ENCODE peak calls at places on chromosomes 6 and 20, in seven cellular contexts. One of them, this sample, is unnamed.

GRCh38 chr6:150334790-150335783 is 33.7 kb upstream of the IYD start:
- DNase-seq in GDM1: no peak
- DNase-seq in GM12864: peak
- DNase-seq in stimulated activated CD8-positive, alpha-beta memory T cell treated with anti-CD3 and anti-CD28 coated beads, Interleukin-12 subunit alpha, Interleukin-12 subunit beta, amount 100 ng/mL, for 4 hours: no peak
- DNase-seq in HTR-8/SVneo: peak
- DNase-seq in GF-D8: no peak
- DNase-seq in IMR-90: peak
- DNase-seq in this sample: no peak

GRCh38 chr20:17971571-17972013 is 2.8 kb downstream of the MGME1 start:
- DNase-seq in HTR-8/SVneo: peak
- DNase-seq in stimulated activated CD8-positive, alpha-beta memory T cell treated with anti-CD3 and anti-CD28 coated beads, Interleukin-12 subunit alpha, Interleukin-12 subunit beta, amount 100 ng/mL, for 4 hours: no peak
- DNase-seq in GF-D8: no peak
- DNase-seq in GDM1: no peak
- DNase-seq in GM12864: no peak
- DNase-seq in IMR-90: peak
- DNase-seq in this sample: no peak

GRCh38 chr6:4281341-4282293 is 146.2 kb upstream of the ECI2 start:
- DNase-seq in HTR-8/SVneo: no peak
- DNase-seq in IMR-90: peak
- DNase-seq in GM12864: peak
- DNase-seq in GF-D8: no peak
- DNase-seq in stimulated activated CD8-positive, alpha-beta memory T cell treated with anti-CD3 and anti-CD28 coated beads, Interleukin-12 subunit alpha, Interleukin-12 subunit beta, amount 100 ng/mL, for 4 hours: no peak
- DNase-seq in GDM1: no peak
- DNase-seq in this sample: no peak

GRCh38 chr20:35891375-35891774 is 62.9 kb downstream of the SCAND1 start:
- DNase-seq in IMR-90: peak
- DNase-seq in GF-D8: no peak
- DNase-seq in HTR-8/SVneo: no peak
- DNase-seq in GM12864: no peak
- DNase-seq in GDM1: no peak
- DNase-seq in stimulated activated CD8-positive, alpha-beta memory T cell treated with anti-CD3 and anti-CD28 coated beads, Interleukin-12 subunit alpha, Interleukin-12 subunit beta, amount 100 ng/mL, for 4 hours: no peak
- DNase-seq in this sample: no peak

GRCh38 chr20:54464003-54464402 is 11.4 kb upstream of the DOK5 start:
- DNase-seq in stimulated activated CD8-positive, alpha-beta memory T cell treated with anti-CD3 and anti-CD28 coated beads, Interleukin-12 subunit alpha, Interleukin-12 subunit beta, amount 100 ng/mL, for 4 hours: no peak
- DNase-seq in IMR-90: no peak
- DNase-seq in HTR-8/SVneo: no peak
- DNase-seq in GDM1: no peak
- DNase-seq in GM12864: no peak
- DNase-seq in GF-D8: no peak
- DNase-seq in this sample: no peak

GRCh38 chr6:90388395-90388794 is 91.8 kb upstream of the BACH2 start:
- DNase-seq in stimulated activated CD8-positive, alpha-beta memory T cell treated with anti-CD3 and anti-CD28 coated beads, Interleukin-12 subunit alpha, Interleukin-12 subunit beta, amount 100 ng/mL, for 4 hours: no peak
- DNase-seq in HTR-8/SVneo: no peak
- DNase-seq in GF-D8: no peak
- DNase-seq in GM12864: no peak
- DNase-seq in IMR-90: no peak
- DNase-seq in GDM1: no peak
- DNase-seq in this sample: no peak

GRCh38 chr6:3382399-3383279 is 74.2 kb downstream of the SLC22A23 start:
- DNase-seq in GDM1: no peak
- DNase-seq in HTR-8/SVneo: no peak
- DNase-seq in GM12864: no peak
- DNase-seq in IMR-90: peak
- DNase-seq in GF-D8: no peak
- DNase-seq in stimulated activated CD8-positive, alpha-beta memory T cell treated with anti-CD3 and anti-CD28 coated beads, Interleukin-12 subunit alpha, Interleukin-12 subunit beta, amount 100 ng/mL, for 4 hours: no peak
- DNase-seq in this sample: no peak

GRCh38 chr6:16006681-16007080 is 122.2 kb upstream of the MYLIP start:
- DNase-seq in GDM1: no peak
- DNase-seq in stimulated activated CD8-positive, alpha-beta memory T cell treated with anti-CD3 and anti-CD28 coated beads, Interleukin-12 subunit alpha, Interleukin-12 subunit beta, amount 100 ng/mL, for 4 hours: no peak
- DNase-seq in IMR-90: no peak
- DNase-seq in HTR-8/SVneo: no peak
- DNase-seq in GM12864: no peak
- DNase-seq in GF-D8: no peak
- DNase-seq in this sample: no peak

GRCh38 chr20:12970372-12970821 is 38.4 kb upstream of the SPTLC3 start:
- DNase-seq in stimulated activated CD8-positive, alpha-beta memory T cell treated with anti-CD3 and anti-CD28 coated beads, Interleukin-12 subunit alpha, Interleukin-12 subunit beta, amount 100 ng/mL, for 4 hours: no peak
- DNase-seq in GM12864: peak
- DNase-seq in IMR-90: peak
- DNase-seq in HTR-8/SVneo: no peak
- DNase-seq in GDM1: no peak
- DNase-seq in GF-D8: no peak
- DNase-seq in this sample: no peak

GRCh38 chr20:62787329-62787728 is 8.9 kb upstream of the MRGBP start:
- DNase-seq in IMR-90: no peak
- DNase-seq in GF-D8: no peak
- DNase-seq in HTR-8/SVneo: no peak
- DNase-seq in GDM1: peak
- DNase-seq in GM12864: no peak
- DNase-seq in stimulated activated CD8-positive, alpha-beta memory T cell treated with anti-CD3 and anti-CD28 coated beads, Interleukin-12 subunit alpha, Interleukin-12 subunit beta, amount 100 ng/mL, for 4 hours: no peak
- DNase-seq in this sample: no peak

GRCh38 chr6:98970469-98970868 is 22.7 kb upstream of the FBXL4 start:
- DNase-seq in IMR-90: no peak
- DNase-seq in GF-D8: no peak
- DNase-seq in GDM1: no peak
- DNase-seq in HTR-8/SVneo: no peak
- DNase-seq in stimulated activated CD8-positive, alpha-beta memory T cell treated with anti-CD3 and anti-CD28 coated beads, Interleukin-12 subunit alpha, Interleukin-12 subunit beta, amount 100 ng/mL, for 4 hours: no peak
- DNase-seq in GM12864: no peak
- DNase-seq in this sample: no peak

GRCh38 chr6:71419954-71420692 is 131.5 kb downstream of the OGFRL1 start:
- DNase-seq in GF-D8: no peak
- DNase-seq in HTR-8/SVneo: no peak
- DNase-seq in GDM1: no peak
- DNase-seq in stimulated activated CD8-positive, alpha-beta memory T cell treated with anti-CD3 and anti-CD28 coated beads, Interleukin-12 subunit alpha, Interleukin-12 subunit beta, amount 100 ng/mL, for 4 hours: no peak
- DNase-seq in IMR-90: peak
- DNase-seq in GM12864: no peak
- DNase-seq in this sample: no peak

GRCh38 chr20:258963-259362 is 1.4 kb downstream of the DEFB132 start:
- DNase-seq in IMR-90: peak
- DNase-seq in GM12864: no peak
- DNase-seq in GF-D8: no peak
- DNase-seq in stimulated activated CD8-positive, alpha-beta memory T cell treated with anti-CD3 and anti-CD28 coated beads, Interleukin-12 subunit alpha, Interleukin-12 subunit beta, amount 100 ng/mL, for 4 hours: no peak
- DNase-seq in HTR-8/SVneo: peak
- DNase-seq in GDM1: peak
- DNase-seq in this sample: no peak

GRCh38 chr20:2872304-2873009 is 824 bp upstream of the PTPRA start:
- DNase-seq in GDM1: no peak
- DNase-seq in IMR-90: peak
- DNase-seq in HTR-8/SVneo: peak
- DNase-seq in GM12864: no peak
- DNase-seq in GF-D8: peak
- DNase-seq in stimulated activated CD8-positive, alpha-beta memory T cell treated with anti-CD3 and anti-CD28 coated beads, Interleukin-12 subunit alpha, Interleukin-12 subunit beta, amount 100 ng/mL, for 4 hours: peak
- DNase-seq in this sample: peak

GRCh38 chr20:38260025-38260377 is 534 bp downstream of the KIAA1755 start:
- DNase-seq in GDM1: no peak
- DNase-seq in stimulated activated CD8-positive, alpha-beta memory T cell treated with anti-CD3 and anti-CD28 coated beads, Interleukin-12 subunit alpha, Interleukin-12 subunit beta, amount 100 ng/mL, for 4 hours: no peak
- DNase-seq in GF-D8: no peak
- DNase-seq in HTR-8/SVneo: no peak
- DNase-seq in IMR-90: no peak
- DNase-seq in GM12864: no peak
- DNase-seq in this sample: no peak

GRCh38 chr20:64101731-64102621 is 5.4 kb downstream of the NPBWR2 start:
- DNase-seq in HTR-8/SVneo: peak
- DNase-seq in GM12864: no peak
- DNase-seq in GDM1: peak
- DNase-seq in stimulated activated CD8-positive, alpha-beta memory T cell treated with anti-CD3 and anti-CD28 coated beads, Interleukin-12 subunit alpha, Interleukin-12 subunit beta, amount 100 ng/mL, for 4 hours: no peak
- DNase-seq in IMR-90: no peak
- DNase-seq in GF-D8: no peak
- DNase-seq in this sample: no peak

GRCh38 chr6:26475823-26476729 is 18.3 kb downstream of the BTN2A1 start:
- DNase-seq in IMR-90: peak
- DNase-seq in GDM1: no peak
- DNase-seq in HTR-8/SVneo: no peak
- DNase-seq in GF-D8: no peak
- DNase-seq in GM12864: no peak
- DNase-seq in stimulated activated CD8-positive, alpha-beta memory T cell treated with anti-CD3 and anti-CD28 coated beads, Interleukin-12 subunit alpha, Interleukin-12 subunit beta, amount 100 ng/mL, for 4 hours: no peak
- DNase-seq in this sample: no peak

GRCh38 chr20:25525857-25526256 is 59.5 kb downstream of the NINL start:
- DNase-seq in GF-D8: no peak
- DNase-seq in HTR-8/SVneo: peak
- DNase-seq in stimulated activated CD8-positive, alpha-beta memory T cell treated with anti-CD3 and anti-CD28 coated beads, Interleukin-12 subunit alpha, Interleukin-12 subunit beta, amount 100 ng/mL, for 4 hours: no peak
- DNase-seq in GDM1: no peak
- DNase-seq in GM12864: no peak
- DNase-seq in IMR-90: peak
- DNase-seq in this sample: no peak

GRCh38 chr6:89843070-89843469 is 13.4 kb downstream of the CASP8AP2 start:
- DNase-seq in IMR-90: peak
- DNase-seq in GM12864: no peak
- DNase-seq in GDM1: no peak
- DNase-seq in GF-D8: no peak
- DNase-seq in HTR-8/SVneo: no peak
- DNase-seq in stimulated activated CD8-positive, alpha-beta memory T cell treated with anti-CD3 and anti-CD28 coated beads, Interleukin-12 subunit alpha, Interleukin-12 subunit beta, amount 100 ng/mL, for 4 hours: no peak
- DNase-seq in this sample: no peak

GRCh38 chr20:63064745-63065711 is 58.3 kb upstream of the BHLHE23 start:
- DNase-seq in HTR-8/SVneo: no peak
- DNase-seq in stimulated activated CD8-positive, alpha-beta memory T cell treated with anti-CD3 and anti-CD28 coated beads, Interleukin-12 subunit alpha, Interleukin-12 subunit beta, amount 100 ng/mL, for 4 hours: no peak
- DNase-seq in GDM1: no peak
- DNase-seq in IMR-90: no peak
- DNase-seq in GM12864: no peak
- DNase-seq in GF-D8: no peak
- DNase-seq in this sample: no peak

GRCh38 chr20:11229772-11230171 is 556.0 kb upstream of the JAG1 start:
- DNase-seq in IMR-90: peak
- DNase-seq in HTR-8/SVneo: peak
- DNase-seq in GDM1: no peak
- DNase-seq in GF-D8: no peak
- DNase-seq in GM12864: no peak
- DNase-seq in stimulated activated CD8-positive, alpha-beta memory T cell treated with anti-CD3 and anti-CD28 coated beads, Interleukin-12 subunit alpha, Interleukin-12 subunit beta, amount 100 ng/mL, for 4 hours: no peak
- DNase-seq in this sample: no peak

GRCh38 chr20:18613553-18613952 is 25.7 kb downstream of the DTD1 start:
- DNase-seq in IMR-90: peak
- DNase-seq in stimulated activated CD8-positive, alpha-beta memory T cell treated with anti-CD3 and anti-CD28 coated beads, Interleukin-12 subunit alpha, Interleukin-12 subunit beta, amount 100 ng/mL, for 4 hours: no peak
- DNase-seq in HTR-8/SVneo: no peak
- DNase-seq in GM12864: no peak
- DNase-seq in GF-D8: no peak
- DNase-seq in GDM1: no peak
- DNase-seq in this sample: no peak

GRCh38 chr6:28353981-28354676 is 4.4 kb downstream of the ZKSCAN3 start:
- DNase-seq in GM12864: no peak
- DNase-seq in GF-D8: no peak
- DNase-seq in GDM1: no peak
- DNase-seq in stimulated activated CD8-positive, alpha-beta memory T cell treated with anti-CD3 and anti-CD28 coated beads, Interleukin-12 subunit alpha, Interleukin-12 subunit beta, amount 100 ng/mL, for 4 hours: no peak
- DNase-seq in IMR-90: peak
- DNase-seq in HTR-8/SVneo: no peak
- DNase-seq in this sample: no peak

GRCh38 chr6:39370021-39370420 is 47.5 kb upstream of the KCNK16 start:
- DNase-seq in stimulated activated CD8-positive, alpha-beta memory T cell treated with anti-CD3 and anti-CD28 coated beads, Interleukin-12 subunit alpha, Interleukin-12 subunit beta, amount 100 ng/mL, for 4 hours: no peak
- DNase-seq in GM12864: no peak
- DNase-seq in GDM1: no peak
- DNase-seq in HTR-8/SVneo: no peak
- DNase-seq in IMR-90: no peak
- DNase-seq in GF-D8: no peak
- DNase-seq in this sample: no peak

GRCh38 chr6:170067257-170067656 is 223.6 kb downstream of the DLL1 start:
- DNase-seq in HTR-8/SVneo: no peak
- DNase-seq in GDM1: no peak
- DNase-seq in GF-D8: no peak
- DNase-seq in IMR-90: no peak
- DNase-seq in GM12864: no peak
- DNase-seq in stimulated activated CD8-positive, alpha-beta memory T cell treated with anti-CD3 and anti-CD28 coated beads, Interleukin-12 subunit alpha, Interleukin-12 subunit beta, amount 100 ng/mL, for 4 hours: no peak
- DNase-seq in this sample: no peak

GRCh38 chr6:3540253-3540820 is 83.5 kb upstream of the SLC22A23 start:
- DNase-seq in stimulated activated CD8-positive, alpha-beta memory T cell treated with anti-CD3 and anti-CD28 coated beads, Interleukin-12 subunit alpha, Interleukin-12 subunit beta, amount 100 ng/mL, for 4 hours: no peak
- DNase-seq in HTR-8/SVneo: no peak
- DNase-seq in GF-D8: no peak
- DNase-seq in GM12864: no peak
- DNase-seq in IMR-90: no peak
- DNase-seq in GDM1: no peak
- DNase-seq in this sample: no peak

GRCh38 chr6:42028234-42029061 is 21.9 kb upstream of the TAF8 start:
- DNase-seq in GF-D8: peak
- DNase-seq in HTR-8/SVneo: peak
- DNase-seq in GM12864: no peak
- DNase-seq in GDM1: peak
- DNase-seq in stimulated activated CD8-positive, alpha-beta memory T cell treated with anti-CD3 and anti-CD28 coated beads, Interleukin-12 subunit alpha, Interleukin-12 subunit beta, amount 100 ng/mL, for 4 hours: no peak
- DNase-seq in IMR-90: peak
- DNase-seq in this sample: no peak

GRCh38 chr6:161674930-161675523 is 401.2 kb upstream of the AGPAT4 start:
- DNase-seq in stimulated activated CD8-positive, alpha-beta memory T cell treated with anti-CD3 and anti-CD28 coated beads, Interleukin-12 subunit alpha, Interleukin-12 subunit beta, amount 100 ng/mL, for 4 hours: no peak
- DNase-seq in GDM1: no peak
- DNase-seq in HTR-8/SVneo: no peak
- DNase-seq in GM12864: no peak
- DNase-seq in GF-D8: no peak
- DNase-seq in IMR-90: no peak
- DNase-seq in this sample: no peak

GRCh38 chr6:43939281-43940070 is 169.5 kb downstream of the VEGFA start:
- DNase-seq in IMR-90: no peak
- DNase-seq in GM12864: no peak
- DNase-seq in GDM1: peak
- DNase-seq in GF-D8: no peak
- DNase-seq in stimulated activated CD8-positive, alpha-beta memory T cell treated with anti-CD3 and anti-CD28 coated beads, Interleukin-12 subunit alpha, Interleukin-12 subunit beta, amount 100 ng/mL, for 4 hours: no peak
- DNase-seq in HTR-8/SVneo: no peak
- DNase-seq in this sample: no peak

GRCh38 chr6:47414517-47415167 is 62.9 kb upstream of the CD2AP start:
- DNase-seq in GDM1: no peak
- DNase-seq in GF-D8: no peak
- DNase-seq in stimulated activated CD8-positive, alpha-beta memory T cell treated with anti-CD3 and anti-CD28 coated beads, Interleukin-12 subunit alpha, Interleukin-12 subunit beta, amount 100 ng/mL, for 4 hours: no peak
- DNase-seq in IMR-90: peak
- DNase-seq in HTR-8/SVneo: no peak
- DNase-seq in GM12864: peak
- DNase-seq in this sample: no peak

GRCh38 chr6:170088349-170088951 is 202.4 kb downstream of the DLL1 start:
- DNase-seq in stimulated activated CD8-positive, alpha-beta memory T cell treated with anti-CD3 and anti-CD28 coated beads, Interleukin-12 subunit alpha, Interleukin-12 subunit beta, amount 100 ng/mL, for 4 hours: no peak
- DNase-seq in GDM1: no peak
- DNase-seq in GM12864: no peak
- DNase-seq in IMR-90: no peak
- DNase-seq in HTR-8/SVneo: no peak
- DNase-seq in GF-D8: no peak
- DNase-seq in this sample: no peak

GRCh38 chr20:17657079-17657825 is 24.8 kb downstream of the RRBP1 start:
- DNase-seq in HTR-8/SVneo: no peak
- DNase-seq in GF-D8: no peak
- DNase-seq in stimulated activated CD8-positive, alpha-beta memory T cell treated with anti-CD3 and anti-CD28 coated beads, Interleukin-12 subunit alpha, Interleukin-12 subunit beta, amount 100 ng/mL, for 4 hours: no peak
- DNase-seq in GDM1: no peak
- DNase-seq in IMR-90: no peak
- DNase-seq in GM12864: no peak
- DNase-seq in this sample: no peak

GRCh38 chr6:11329841-11330765 is 97.6 kb upstream of the NEDD9 start:
- DNase-seq in IMR-90: no peak
- DNase-seq in GDM1: peak
- DNase-seq in HTR-8/SVneo: no peak
- DNase-seq in GF-D8: peak
- DNase-seq in stimulated activated CD8-positive, alpha-beta memory T cell treated with anti-CD3 and anti-CD28 coated beads, Interleukin-12 subunit alpha, Interleukin-12 subunit beta, amount 100 ng/mL, for 4 hours: no peak
- DNase-seq in GM12864: no peak
- DNase-seq in this sample: no peak

GRCh38 chr6:22248513-22249308 is 48.1 kb downstream of the PRL start:
- DNase-seq in GF-D8: no peak
- DNase-seq in GDM1: no peak
- DNase-seq in HTR-8/SVneo: peak
- DNase-seq in GM12864: no peak
- DNase-seq in IMR-90: peak
- DNase-seq in stimulated activated CD8-positive, alpha-beta memory T cell treated with anti-CD3 and anti-CD28 coated beads, Interleukin-12 subunit alpha, Interleukin-12 subunit beta, amount 100 ng/mL, for 4 hours: no peak
- DNase-seq in this sample: no peak

GRCh38 chr20:3862333-3862732 is 15.7 kb downstream of the MAVS start:
- DNase-seq in HTR-8/SVneo: no peak
- DNase-seq in GDM1: no peak
- DNase-seq in GM12864: no peak
- DNase-seq in stimulated activated CD8-positive, alpha-beta memory T cell treated with anti-CD3 and anti-CD28 coated beads, Interleukin-12 subunit alpha, Interleukin-12 subunit beta, amount 100 ng/mL, for 4 hours: no peak
- DNase-seq in GF-D8: no peak
- DNase-seq in IMR-90: no peak
- DNase-seq in this sample: no peak

GRCh38 chr6:43146228-43146627 is 24.8 kb upstream of the SRF start:
- DNase-seq in GF-D8: no peak
- DNase-seq in HTR-8/SVneo: no peak
- DNase-seq in GM12864: no peak
- DNase-seq in GDM1: no peak
- DNase-seq in IMR-90: no peak
- DNase-seq in stimulated activated CD8-positive, alpha-beta memory T cell treated with anti-CD3 and anti-CD28 coated beads, Interleukin-12 subunit alpha, Interleukin-12 subunit beta, amount 100 ng/mL, for 4 hours: no peak
- DNase-seq in this sample: no peak

This sample was measured in T-helper 22 cell.